ENCODE peak calls at places on chromosomes 5 and 9, in four cellular contexts. S, U, Y and K are unnamed samples.

GRCh38 chr9:37215456-37216229 is 95.3 kb downstream of the ZCCHC7 start:
- DNase-seq in S (no peak), U (no peak), Y (peak; percentile 39), K (no peak)

GRCh38 chr5:154860123-154860522 is 1.7 kb downstream of the CNOT8 start:
- DNase-seq in S (no peak), U (no peak), Y (peak; percentile 53), K (peak; percentile 38)

GRCh38 chr5:125117556-125117955 is 371.1 kb upstream of the ZNF608 start:
- DNase-seq in S (no peak), U (no peak), Y (peak; percentile 11), K (no peak)

GRCh38 chr9:113609562-113610318 is 146.2 kb downstream of the RGS3 start:
- DNase-seq in S (no peak), U (peak; percentile 6), Y (no peak), K (no peak)

GRCh38 chr5:111530298-111530740 is 18.0 kb upstream of the STARD4 start:
- DNase-seq in S (peak; percentile 77), U (no peak), Y (peak; percentile 62), K (peak; percentile 96)

GRCh38 chr9:137201205-137201868 is 796 bp upstream of the TPRN start:
- DNase-seq in S (no peak), U (no peak), Y (no peak), K (no peak)

GRCh38 chr9:136624184-136624951 is 38.3 kb upstream of the EGFL7 start:
- DNase-seq in S (no peak), U (no peak), Y (no peak), K (no peak)

GRCh38 chr5:135245521-135246499 is 153.2 kb downstream of the MACROH2A1 start:
- DNase-seq in S (no peak), U (no peak), Y (peak; percentile 73), K (peak; percentile 77)

GRCh38 chr9:98248737-98249474 is 6.5 kb downstream of the TBC1D2 start:
- DNase-seq in S (no peak), U (no peak), Y (peak; percentile 95), K (peak; percentile 87)

GRCh38 chr9:92983984-92984589 is 36.8 kb downstream of the FGD3 start:
- DNase-seq in S (no peak), U (no peak), Y (no peak), K (no peak)

GRCh38 chr9:121529237-121529987 is 29.8 kb upstream of the GGTA1 start:
- DNase-seq in S (no peak), U (peak; percentile 65), Y (peak; percentile 93), K (no peak)

GRCh38 chr5:149808264-149808982 is 78.3 kb downstream of the PPARGC1B start:
- DNase-seq in S (no peak), U (no peak), Y (no peak), K (no peak)

GRCh38 chr9:119667163-119667562 is 297.9 kb upstream of the BRINP1 start:
- DNase-seq in S (no peak), U (no peak), Y (no peak), K (no peak)

GRCh38 chr5:25241981-25242380 is 597.2 kb upstream of the CDH10 start:
- DNase-seq in S (no peak), U (no peak), Y (no peak), K (no peak)

GRCh38 chr9:6576930-6577329 is 68.6 kb downstream of the GLDC start:
- DNase-seq in S (no peak), U (no peak), Y (no peak), K (no peak)